ENCODE peak calls at places on chromosome 9, in four cellular contexts. R, B, Z and X are unnamed samples.

GRCh38 chr9:29212590-29213373 is 1639.5 kb upstream of the C9orf72 start:
- DNase-seq in Z (no peak), B (no peak), R (no peak), X (peak)

GRCh38 chr9:114981095-114981494 is 50.7 kb upstream of the TNFSF8 start:
- DNase-seq in B (no peak), R (no peak), Z (no peak), X (no peak)

GRCh38 chr9:123727332-123727731 is 202.6 kb downstream of the DENND1A start:
- DNase-seq in Z (no peak), B (no peak), R (no peak), X (no peak)

GRCh38 chr9:2276296-2276695 is 261.1 kb downstream of the SMARCA2 start:
- DNase-seq in Z (no peak), R (no peak), B (no peak), X (no peak)

GRCh38 chr9:33718987-33719386 is 76.4 kb upstream of the PRSS3 start:
- DNase-seq in Z (no peak), B (no peak), R (no peak), X (no peak)

GRCh38 chr9:87128008-87128623 is 180.8 kb upstream of the GAS1 start:
- DNase-seq in B (no peak), R (no peak), Z (no peak), X (no peak)

GRCh38 chr9:72454871-72455471 is 66.4 kb upstream of the TMC1 start:
- DNase-seq in B (no peak), R (no peak), Z (no peak), X (no peak)

GRCh38 chr9:132077881-132078280 is 1.8 kb downstream of the MED27 start:
- DNase-seq in B (no peak), R (no peak), Z (no peak), X (no peak)

GRCh38 chr9:133114451-133114885 is 6.6 kb downstream of the RALGDS start:
- DNase-seq in Z (no peak), B (no peak), R (no peak), X (no peak)

GRCh38 chr9:92467511-92467910 is 14.8 kb downstream of the ASPN start:
- DNase-seq in B (no peak), R (no peak), Z (no peak), X (no peak)

GRCh38 chr9:112784020-112784788 is 33.6 kb downstream of the SNX30 start:
- DNase-seq in R (no peak), B (no peak), Z (no peak), X (no peak)

GRCh38 chr9:119004618-119004990 is 364.6 kb downstream of the BRINP1 start:
- DNase-seq in Z (no peak), R (no peak), B (no peak), X (no peak)

GRCh38 chr9:27586200-27586599 is 12.9 kb upstream of the C9orf72 start:
- DNase-seq in R (no peak), B (no peak), Z (no peak), X (no peak)

GRCh38 chr9:134632329-134632728 is 9.3 kb upstream of the COL5A1 start:
- DNase-seq in R (no peak), B (no peak), Z (no peak), X (no peak)

GRCh38 chr9:33817327-33818166 is 587 bp downstream of the UBE2R2 start:
- DNase-seq in B (peak), R (peak), Z (peak), X (peak)

GRCh38 chr9:132842124-132843005 is 35.7 kb downstream of the AK8 start:
- DNase-seq in B (no peak), Z (no peak), R (no peak), X (no peak)

GRCh38 chr9:134399435-134400056 is 73.3 kb downstream of the RXRA start:
- DNase-seq in B (peak), R (no peak), Z (no peak), X (no peak)

GRCh38 chr9:91208837-91209236 is 152.9 kb downstream of the AUH start:
- DNase-seq in Z (no peak), R (no peak), B (peak), X (no peak)

GRCh38 chr9:134268308-134268724 is 57.9 kb upstream of the RXRA start:
- DNase-seq in R (no peak), Z (peak), B (peak), X (peak)

GRCh38 chr9:78397045-78397843 is 100.3 kb downstream of the PSAT1 start:
- DNase-seq in R (no peak), Z (no peak), B (no peak), X (no peak)

GRCh38 chr9:107707915-107708441 is 218.4 kb upstream of the KLF4 start:
- DNase-seq in Z (no peak), R (no peak), B (no peak), X (no peak)

GRCh38 chr9:118522093-118523028 is 818.2 kb downstream of the TLR4 start:
- DNase-seq in Z (peak), B (peak), R (peak), X (peak)

GRCh38 chr9:36905101-36906066 is 128.7 kb downstream of the PAX5 start:
- DNase-seq in Z (no peak), R (no peak), B (no peak), X (no peak)

GRCh38 chr9:124428751-124429529 is 13.7 kb upstream of the PSMB7 start:
- DNase-seq in Z (no peak), B (no peak), R (no peak), X (no peak)

GRCh38 chr9:6692891-6693361 is 47.4 kb upstream of the GLDC start:
- DNase-seq in B (peak), R (no peak), Z (no peak), X (no peak)

GRCh38 chr9:91681461-91682305 is 258.1 kb upstream of the NFIL3 start:
- DNase-seq in R (no peak), Z (peak), B (peak), X (peak)

GRCh38 chr9:127197186-127197860 is 67.3 kb upstream of the GARNL3 start:
- DNase-seq in Z (no peak), B (no peak), R (no peak), X (no peak)

GRCh38 chr9:5186416-5187169 is 1.2 kb upstream of the INSL6 start:
- DNase-seq in R (no peak), B (peak), Z (no peak), X (peak)

GRCh38 chr9:16591092-16591491 is 279.4 kb downstream of the BNC2 start:
- DNase-seq in Z (no peak), R (no peak), B (no peak), X (no peak)

GRCh38 chr9:137245450-137246421 is 4.6 kb downstream of the TUBB4B start:
- DNase-seq in B (no peak), R (no peak), Z (no peak), X (no peak)

GRCh38 chr9:117400131-117400530 is 14.7 kb downstream of the ASTN2 start:
- DNase-seq in R (no peak), Z (no peak), B (no peak), X (no peak)

GRCh38 chr9:16213781-16214515 is 656.5 kb downstream of the BNC2 start:
- DNase-seq in Z (no peak), R (no peak), B (no peak), X (no peak)

GRCh38 chr9:71916834-71917534 is 5.5 kb downstream of the C9orf85 start:
- DNase-seq in B (peak), Z (no peak), R (no peak), X (peak)

GRCh38 chr9:127717766-127718165 is 1.9 kb downstream of the TTC16 start:
- DNase-seq in R (no peak), Z (no peak), B (no peak), X (no peak)

GRCh38 chr9:15231788-15232635 is 75.0 kb downstream of the TTC39B start:
- DNase-seq in Z (no peak), B (peak), R (no peak), X (peak)

GRCh38 chr9:1839984-1840383 is 175.2 kb upstream of the SMARCA2 start:
- DNase-seq in B (no peak), R (no peak), Z (no peak), X (no peak)